ENCODE peak calls at places on chromosomes 12 and 14, in seven cellular contexts. X is GM23248, J is neural progenitor cell, P is RWPE2, V is left ventricle myocardium inferior, Q is neuronal stem cell, D is psoas muscle. Z is an unnamed sample. For H3K4me1 and H3K27me3, the result is how much of the 10 kb centered on the place peaks cover.

GRCh38 chr14:50045039-50045711 is 71.2 kb downstream of the VCPKMT start:
- DNase-seq in X (peak), J (no peak), P (no peak), V (peak), Q (no peak), D (peak), Z (peak)

GRCh38 chr12:51434305-51434704 is 9.7 kb downstream of the SLC4A8 start:
- DNase-seq in X (no peak), J (no peak), P (no peak), V (no peak), Q (no peak), D (no peak), Z (no peak)

GRCh38 chr12:105222726-105223357 is 13.1 kb downstream of the APPL2 start:
- DNase-seq in X (no peak), J (no peak), P (no peak), V (no peak), Q (no peak), D (no peak), Z (no peak)

GRCh38 chr14:55200646-55201045 is 9.3 kb upstream of the DLGAP5 start:
- DNase-seq in X (no peak), J (no peak), P (no peak), V (no peak), Q (no peak), D (no peak), Z (no peak)

GRCh38 chr14:50362791-50363733 is 33.6 kb downstream of the CDKL1 start:
- DNase-seq in X (peak), J (no peak), P (no peak), V (no peak), Q (no peak), D (no peak), Z (no peak)

GRCh38 chr14:89202413-89202812 is 214.6 kb downstream of the FOXN3 start:
- DNase-seq in X (no peak), J (no peak), P (no peak), V (no peak), Q (no peak), D (no peak), Z (no peak)

GRCh38 chr14:26702721-26703250 is 105.0 kb upstream of the NOVA1 start:
- DNase-seq in X (peak), J (peak), P (no peak), V (no peak), Q (no peak), D (no peak), Z (no peak)

GRCh38 chr12:26555139-26555538 is 277.9 kb downstream of the ITPR2 start:
- DNase-seq in X (peak), J (no peak), P (no peak), V (no peak), Q (no peak), D (no peak), Z (no peak)

GRCh38 chr12:38350342-38351181 is 34.0 kb downstream of the ALG10B start:
- DNase-seq in X (no peak), J (no peak), P (no peak), V (no peak), Q (no peak), D (no peak), Z (no peak)

GRCh38 chr12:77845831-77846230 is 15.1 kb downstream of the NAV3 start:
- DNase-seq in X (peak), J (no peak), P (no peak), V (no peak), Q (no peak), D (no peak), Z (no peak)

GRCh38 chr12:112986291-112986800 is 8.0 kb downstream of the OAS2 start:
- DNase-seq in X (no peak), J (no peak), P (no peak), V (no peak), Q (no peak), D (no peak), Z (no peak)

GRCh38 chr12:106582661-106583577 is at the start of gene RFX4:
- DNase-seq in X (no peak), J (peak), P (no peak), V (no peak), Q (peak), D (no peak), Z (no peak)

GRCh38 chr12:56591111-56591510 is 39.0 kb downstream of the BAZ2A start:
- DNase-seq in X (no peak), J (peak), P (no peak), V (no peak), Q (no peak), D (no peak), Z (no peak)

GRCh38 chr12:120628919-120629318 is 11.5 kb upstream of the CABP1 start:
- DNase-seq in X (no peak), J (peak), P (no peak), V (no peak), Q (no peak), D (no peak), Z (peak)

GRCh38 chr14:22838631-22839041 is 2.3 kb downstream of the MMP14 start:
- DNase-seq in X (peak), J (no peak), P (no peak), V (no peak), Q (no peak), D (no peak), Z (peak)

GRCh38 chr14:76186318-76187027 is 34.8 kb downstream of the GPATCH2L start:
- DNase-seq in X (no peak), J (peak), P (no peak), V (no peak), Q (no peak), D (no peak), Z (no peak)

GRCh38 chr12:124053855-124054254 is 80.8 kb downstream of the ZNF664 start:
- DNase-seq in X (peak), J (peak), P (no peak), V (peak), Q (peak), D (peak), Z (peak)

GRCh38 chr12:55142896-55143870 is 17.0 kb downstream of the OR9K2 start:
- DNase-seq in X (peak), J (peak), P (no peak), V (no peak), Q (peak), D (no peak), Z (no peak)

GRCh38 chr14:91732859-91733477 is 1.1 kb upstream of the CATSPERB start:
- DNase-seq in X (peak), J (no peak), P (no peak), V (no peak), Q (no peak), D (no peak), Z (no peak)

GRCh38 chr12:8827551-8828347 is 5.3 kb downstream of the A2ML1 start:
- DNase-seq in X (no peak), J (no peak), P (no peak), V (no peak), Q (no peak), D (no peak), Z (no peak)

GRCh38 chr12:111650912-111651311 is 34.8 kb downstream of the BRAP start:
- DNase-seq in X (no peak), J (no peak), P (no peak), V (no peak), Q (no peak), D (no peak), Z (no peak)

GRCh38 chr12:104720346-104721064 is 237.6 kb downstream of the SLC41A2 start:
- DNase-seq in X (peak), J (no peak), P (no peak), V (no peak), Q (no peak), D (no peak), Z (no peak)

GRCh38 chr12:4274396-4274959 is 916 bp downstream of the CCND2 start:
- DNase-seq in X (peak), J (peak), P (no peak), V (no peak), Q (no peak), D (no peak), Z (peak)

GRCh38 chr14:43898709-43899108 is 608.4 kb downstream of the FSCB start:
- DNase-seq in X (no peak), J (no peak), P (no peak), V (no peak), Q (no peak), D (no peak), Z (no peak)

GRCh38 chr14:27553820-27554219 is 956.0 kb upstream of the NOVA1 start:
- DNase-seq in X (no peak), J (peak), P (no peak), V (no peak), Q (no peak), D (no peak), Z (no peak)

GRCh38 chr12:109930028-109930800 is 30.1 kb downstream of the TCHP start:
- DNase-seq in X (no peak), J (no peak), P (no peak), V (no peak), Q (no peak), D (no peak), Z (no peak)

GRCh38 chr12:108700833-108701450 is 30.4 kb downstream of the CORO1C start:
- DNase-seq in X (peak), J (no peak), P (peak), V (no peak), Q (no peak), D (no peak), Z (no peak)

GRCh38 chr12:19397534-19397933 is 41.8 kb upstream of the AEBP2 start:
- DNase-seq in X (peak), J (no peak), P (no peak), V (no peak), Q (no peak), D (no peak), Z (no peak)

GRCh38 chr12:45183263-45183662 is 32.6 kb upstream of the ANO6 start:
- DNase-seq in X (peak), J (no peak), P (no peak), V (no peak), Q (no peak), D (no peak), Z (no peak)

GRCh38 chr14:87979689-87980088 is 13.3 kb downstream of the GALC start:
- DNase-seq in X (no peak), J (no peak), P (no peak), V (peak), Q (no peak), D (no peak), Z (no peak)

GRCh38 chr12:20320552-20320951 is 47.8 kb upstream of the PDE3A start:
- DNase-seq in X (no peak), J (no peak), P (no peak), V (no peak), Q (no peak), D (no peak), Z (no peak)

GRCh38 chr14:100709252-100709955 is 17.3 kb upstream of the DLK1 start:
- DNase-seq in X (peak), J (peak), P (no peak), V (peak), Q (no peak), D (no peak), Z (peak)

GRCh38 chr12:13962699-13963098 is 18.7 kb downstream of the GRIN2B start:
- DNase-seq in X (peak), J (peak), P (no peak), V (no peak), Q (no peak), D (no peak), Z (no peak)

GRCh38 chr12:64672925-64673409 is 62.7 kb downstream of the RASSF3 start:
- DNase-seq in X (no peak), J (no peak), P (no peak), V (peak), Q (no peak), D (peak), Z (peak)

GRCh38 chr14:103188691-103189480 is 65.6 kb downstream of the TNFAIP2 start:
- DNase-seq in X (peak), J (peak), P (no peak), V (peak), Q (no peak), D (peak), Z (peak)

GRCh38 chr14:104130974-104131651 is 7.3 kb upstream of the KIF26A start:
- DNase-seq in X (peak), J (peak), P (peak), V (peak), Q (no peak), D (peak), Z (peak)

GRCh38 chr14:56212541-56212940 is 94.3 kb downstream of the PELI2 start:
- DNase-seq in X (peak), J (no peak), P (no peak), V (no peak), Q (no peak), D (no peak), Z (no peak)

GRCh38 chr14:76257111-76257803 is 105.5 kb downstream of the GPATCH2L start:
- DNase-seq in X (peak), J (no peak), P (no peak), V (no peak), Q (no peak), D (no peak), Z (no peak)

GRCh38 chr12:59820594-59821011 is 224.8 kb downstream of the SLC16A7 start:
- DNase-seq in X (peak), J (no peak), P (no peak), V (no peak), Q (no peak), D (no peak), Z (no peak)

DNA sequence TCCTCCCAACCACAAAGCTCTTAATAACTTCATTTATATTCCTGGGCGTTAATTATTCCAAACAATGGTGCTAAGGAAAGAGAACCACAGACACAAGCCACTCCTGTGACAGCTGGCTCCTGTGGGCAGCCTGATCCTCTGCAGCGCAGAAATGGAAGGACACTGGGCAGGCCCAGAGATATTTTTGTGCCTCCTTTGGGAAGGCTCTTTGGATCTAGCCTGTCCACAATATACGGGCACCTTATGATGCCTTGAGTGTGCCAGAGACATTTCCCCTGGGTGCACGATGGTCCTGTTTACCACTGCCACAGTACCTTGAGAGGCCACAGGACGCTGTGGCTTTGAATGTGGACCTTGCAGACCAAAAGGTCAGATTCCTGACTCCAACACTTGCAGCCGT is 2.1 kb downstream of the ASB2 start:
- DNase-seq in X (no peak), J (no peak), P (no peak), V (no peak), Q (no peak), D (no peak), Z (no peak)
- H3K4me1 ChIP-seq in X (under half), J (under half), P (under half), V (half or more), Q (under half), D (under half), Z (under half)

DNA sequence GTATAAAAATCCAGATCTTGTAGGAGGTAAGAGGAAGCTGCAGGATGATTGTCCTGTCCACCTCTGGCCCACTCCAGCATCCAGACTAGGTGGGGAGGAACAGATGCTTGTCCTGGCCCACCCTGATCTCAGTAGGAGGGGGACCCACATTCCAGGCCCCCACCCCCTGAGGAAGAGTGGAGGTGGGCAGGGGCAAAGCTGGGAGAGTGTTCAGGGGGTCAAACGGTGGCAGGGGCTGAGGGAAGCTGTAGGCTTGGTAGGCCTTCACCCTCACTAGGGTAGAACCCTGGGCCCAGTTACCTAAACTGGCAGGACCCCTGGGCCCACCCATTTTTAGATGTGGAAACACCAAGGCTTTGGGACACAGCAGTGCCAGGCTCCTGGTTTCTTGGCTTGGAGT is 4.1 kb downstream of the SLC48A1 start:
- DNase-seq in X (no peak), J (no peak), P (no peak), V (no peak), Q (no peak), D (no peak), Z (no peak)
- H3K4me3 ChIP-seq in X (no peak), J (no peak), P (no peak), V (no peak), Q (no peak), D (no peak), Z (no peak)

DNA sequence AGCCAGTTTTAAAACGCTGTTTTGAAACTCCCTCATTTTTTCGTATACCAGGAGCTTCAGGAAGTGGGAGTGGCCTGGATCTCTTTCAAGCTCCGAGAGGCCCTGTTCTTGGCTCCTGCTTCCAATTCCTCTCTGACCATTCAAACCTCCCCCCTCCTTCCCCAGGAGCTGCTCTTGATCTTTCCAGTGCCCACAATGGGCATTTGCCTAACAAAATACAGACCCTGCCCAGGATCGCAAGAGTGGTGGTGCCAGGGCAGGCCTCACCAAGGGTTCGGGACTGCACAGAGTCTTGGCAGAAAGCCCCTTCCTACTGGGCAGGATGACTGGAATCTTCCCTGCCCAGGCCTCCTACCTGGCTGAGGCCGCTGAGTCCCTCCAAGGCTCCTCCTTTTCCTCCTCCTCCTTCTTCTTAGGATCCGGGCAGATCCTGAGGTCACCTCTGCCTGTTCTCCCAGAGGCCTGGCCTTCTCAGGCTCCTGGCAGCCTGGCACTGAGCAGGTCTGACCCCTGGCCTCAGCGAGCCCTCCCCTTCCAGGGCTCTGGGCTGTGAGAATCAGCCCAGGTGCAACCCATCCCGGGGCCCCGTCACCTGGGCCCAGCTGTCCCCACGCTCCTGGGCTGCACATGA is 46.9 kb upstream of the NOS1 start:
- DNase-seq in X (peak), J (peak), P (no peak), V (no peak), Q (no peak), D (no peak), Z (no peak)
- H3K27me3 ChIP-seq in X (under half), J (under half), P (under half), V (under half), Q (under half), D (under half), Z (under half)

DNA sequence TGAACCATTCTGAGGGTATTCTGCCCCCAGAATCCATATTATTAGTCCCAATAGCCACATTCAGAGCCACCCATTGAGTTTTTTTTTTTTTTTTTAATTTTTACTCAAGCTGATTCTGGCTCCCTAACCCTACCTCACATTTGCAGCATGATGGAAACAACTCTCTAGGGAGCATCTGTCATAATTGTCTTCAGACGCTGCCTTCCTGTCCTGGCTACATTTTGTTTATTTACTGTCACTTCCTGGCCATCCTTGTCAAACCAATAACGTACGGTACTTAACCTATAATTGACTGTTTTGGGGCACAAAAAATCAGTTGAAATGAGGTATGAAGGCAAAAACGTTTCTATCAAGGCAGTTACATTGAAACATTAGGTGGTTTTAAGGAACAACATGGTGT is 2.1 kb downstream of the GLIPR1 start:
- DNase-seq in X (peak), J (no peak), P (no peak), V (no peak), Q (no peak), D (no peak), Z (no peak)
- H3K4me1 ChIP-seq in X (half or more), J (under half), P (under half), V (under half), Q (under half), D (under half), Z (under half)

Z was measured in heart right ventricle.